ENCODE peak calls at places on chromosomes 16 and 17, in nine cellular contexts. B is LHCN-M2, U is mammary epithelial cell, J is cardiac septum, V is GDM1, S is activated T-helper 1 cell treated with Interleukin-2 at 50 U/mL for 16 hours, R is COR-L47, I is PC-3, A is KBM-7. L is an unnamed sample.

GRCh38 chr16:70577256-70577698 is 53.7 kb downstream of the SF3B3 start:
- DNase-seq in B (peak), U (peak), J (peak), V (no peak), S (no peak), R (no peak), I (peak), A (peak), L (no peak)

GRCh38 chr16:25812215-25812614 is 120.5 kb downstream of the HS3ST4 start:
- DNase-seq in B (no peak), U (no peak), J (no peak), V (no peak), S (no peak), R (no peak), I (no peak), A (no peak), L (no peak)

GRCh38 chr17:19020016-19020415 is 15.5 kb upstream of the FAM83G start:
- DNase-seq in B (no peak), U (no peak), J (peak), V (no peak), S (no peak), R (no peak), I (no peak), A (no peak), L (no peak)

GRCh38 chr16:49876716-49877129 is 20.8 kb upstream of the ZNF423 start:
- DNase-seq in B (no peak), U (no peak), J (peak), V (no peak), S (no peak), R (no peak), I (peak), A (peak), L (peak)

GRCh38 chr16:47851026-47851610 is 304.7 kb downstream of the ABCC12 start:
- DNase-seq in B (no peak), U (peak), J (no peak), V (no peak), S (no peak), R (no peak), I (no peak), A (no peak), L (no peak)

GRCh38 chr16:49854227-49855203 is 1.4 kb downstream of the ZNF423 start:
- DNase-seq in B (no peak), U (no peak), J (no peak), V (no peak), S (no peak), R (no peak), I (no peak), A (no peak), L (peak)

GRCh38 chr16:57647136-57647875 is 18.9 kb downstream of the ADGRG1 start:
- DNase-seq in B (no peak), U (no peak), J (no peak), V (no peak), S (no peak), R (no peak), I (peak), A (no peak), L (no peak)

GRCh38 chr17:39099686-39100293 is 51.6 kb downstream of the PLXDC1 start:
- DNase-seq in B (peak), U (no peak), J (no peak), V (no peak), S (no peak), R (no peak), I (no peak), A (no peak), L (no peak)

GRCh38 chr17:28008526-28008925 is 34.0 kb upstream of the NLK start:
- DNase-seq in B (peak), U (peak), J (no peak), V (peak), S (no peak), R (no peak), I (peak), A (peak), L (no peak)

GRCh38 chr16:7843196-7843595 is 510.6 kb downstream of the RBFOX1 start:
- DNase-seq in B (no peak), U (no peak), J (no peak), V (no peak), S (no peak), R (no peak), I (no peak), A (no peak), L (no peak)

GRCh38 chr16:63289834-63290460 is 1253.7 kb upstream of the CDH8 start:
- DNase-seq in B (no peak), U (no peak), J (no peak), V (no peak), S (no peak), R (peak), I (peak), A (peak), L (peak)

GRCh38 chr17:81519284-81520020 is 6.9 kb upstream of the ACTG1 start:
- DNase-seq in B (no peak), U (peak), J (peak), V (no peak), S (peak), R (peak), I (peak), A (no peak), L (no peak)

GRCh38 chr16:68802190-68802589 is 41.1 kb upstream of the TANGO6 start:
- DNase-seq in B (peak), U (peak), J (no peak), V (no peak), S (no peak), R (no peak), I (peak), A (no peak), L (no peak)

GRCh38 chr17:38864636-38865398 is 5.0 kb upstream of the LASP1 start:
- DNase-seq in B (no peak), U (peak), J (no peak), V (no peak), S (no peak), R (no peak), I (no peak), A (peak), L (no peak)

GRCh38 chr17:10360578-10360977 is 12.2 kb downstream of the MYH13 start:
- DNase-seq in B (peak), U (no peak), J (no peak), V (no peak), S (no peak), R (no peak), I (no peak), A (no peak), L (no peak)

GRCh38 chr16:11665071-11665491 is 3.2 kb upstream of the SNN start:
- DNase-seq in B (no peak), U (no peak), J (peak), V (no peak), S (no peak), R (no peak), I (no peak), A (no peak), L (peak)